ENCODE peak calls at places on chromosomes 4 and X, in four cellular contexts. T, N, V and A are unnamed samples.

GRCh38 chr4:86586160-86586572 is 7.9 kb upstream of the PTPN13 start:
- DNase-seq in T (no peak), N (no peak), V (no peak), A (peak)

GRCh38 chrX:130878350-130879341 is 24.4 kb downstream of the ENOX2 start:
- DNase-seq in T (peak), N (peak), V (peak), A (peak)

GRCh38 chr4:5636766-5637670 is 71.3 kb downstream of the EVC2 start:
- DNase-seq in T (no peak), V (no peak), N (no peak), A (no peak)

GRCh38 chrX:109740076-109740809 is 7.2 kb upstream of the ACSL4 start:
- DNase-seq in T (no peak), V (no peak), N (no peak), A (no peak)

GRCh38 chr4:2292679-2293108 is 30.8 kb upstream of the MXD4 start:
- DNase-seq in T (no peak), N (no peak), V (no peak), A (no peak)

GRCh38 chr4:69025191-69025998 is 70.9 kb upstream of the UGT2B7 start:
- DNase-seq in T (no peak), V (no peak), N (no peak), A (no peak)

GRCh38 chr4:150167054-150167453 is 88.8 kb downstream of the DCLK2 start:
- DNase-seq in V (no peak), N (no peak), T (no peak), A (no peak)

GRCh38 chr4:139736257-139736626 is 70.6 kb downstream of the MGST2 start:
- DNase-seq in N (no peak), T (no peak), V (no peak), A (no peak)

GRCh38 chr4:6287017-6287788 is 17.6 kb downstream of the WFS1 start:
- DNase-seq in N (no peak), V (no peak), T (no peak), A (no peak)

GRCh38 chr4:829761-830655 is 4.1 kb upstream of the CPLX1 start:
- DNase-seq in N (no peak), V (no peak), T (no peak), A (no peak)

GRCh38 chr4:86556791-86557415 is 37.2 kb upstream of the PTPN13 start:
- DNase-seq in T (no peak), V (no peak), N (no peak), A (no peak)

GRCh38 chrX:69170319-69170718 is 5.1 kb upstream of the PJA1 start:
- DNase-seq in V (no peak), N (no peak), T (no peak), A (no peak)

GRCh38 chr4:53963786-53964185 is 100.6 kb downstream of the CHIC2 start:
- DNase-seq in N (no peak), V (no peak), T (no peak), A (no peak)

GRCh38 chr4:128386761-128387599 is 99.4 kb upstream of the PGRMC2 start:
- DNase-seq in N (peak), T (peak), V (peak), A (peak)

GRCh38 chr4:13478707-13479106 is 5.4 kb downstream of the RAB28 start:
- DNase-seq in V (no peak), T (no peak), N (no peak), A (no peak)

GRCh38 chrX:124045109-124045508 is 83.6 kb downstream of the STAG2 start:
- DNase-seq in V (no peak), T (no peak), N (no peak), A (no peak)

GRCh38 chr4:7112656-7113055 is 44.8 kb upstream of the GRPEL1 start:
- DNase-seq in T (no peak), V (no peak), N (no peak), A (no peak)

GRCh38 chrX:39242187-39242586 is 440.9 kb downstream of the MID1IP1 start:
- DNase-seq in N (no peak), T (no peak), V (peak), A (no peak)

GRCh38 chrX:154429708-154430107 is 1.2 kb downstream of the ATP6AP1 start:
- DNase-seq in T (no peak), N (no peak), V (no peak), A (no peak)

GRCh38 chr4:101050836-101051205 is 296.5 kb downstream of the PPP3CA start:
- DNase-seq in N (no peak), T (no peak), V (no peak), A (no peak)

GRCh38 chr4:130632731-130633604 is 1537.0 kb downstream of the C4orf33 start:
- DNase-seq in V (no peak), T (peak), N (no peak), A (no peak)

GRCh38 chr4:87734936-87735335 is 64.4 kb upstream of the IBSP start:
- DNase-seq in V (no peak), T (no peak), N (no peak), A (no peak)

GRCh38 chr4:183448436-183448835 is 4.0 kb downstream of the CDKN2AIP start:
- DNase-seq in N (no peak), T (no peak), V (no peak), A (no peak)

GRCh38 chr4:109205186-109205585 is 97.3 kb downstream of the COL25A1 start:
- DNase-seq in N (no peak), V (no peak), T (no peak), A (no peak)

DNA sequence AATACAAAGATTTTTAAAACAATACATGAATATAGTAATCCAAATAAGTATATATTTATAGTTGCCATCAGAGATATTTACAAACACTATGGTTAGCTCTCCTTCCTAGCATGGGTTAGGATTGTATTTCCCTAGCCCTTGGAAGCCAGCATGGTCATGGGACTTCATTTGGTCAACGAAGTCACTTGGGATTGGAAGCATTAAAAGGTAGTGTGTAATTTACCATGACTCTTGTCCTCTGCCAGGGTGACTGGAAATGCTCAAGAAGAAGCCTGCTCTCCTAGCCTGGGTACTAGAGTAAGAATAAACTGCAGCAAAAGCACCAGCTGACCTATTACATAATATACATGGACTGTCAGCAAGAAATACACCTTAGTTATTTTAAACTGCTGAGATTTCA is 102.9 kb downstream of the COL25A1 start:
- DNase-seq in T (no peak), V (no peak), N (no peak), A (no peak)
- H3K4me3 ChIP-seq in T (no peak), V (no peak), N (no peak), A (no peak)

GRCh38 chrX:23944234-23944633 is 36.4 kb downstream of the CXorf58 start:
- DNase-seq in T (no peak), N (no peak), V (no peak), A (no peak)

DNA sequence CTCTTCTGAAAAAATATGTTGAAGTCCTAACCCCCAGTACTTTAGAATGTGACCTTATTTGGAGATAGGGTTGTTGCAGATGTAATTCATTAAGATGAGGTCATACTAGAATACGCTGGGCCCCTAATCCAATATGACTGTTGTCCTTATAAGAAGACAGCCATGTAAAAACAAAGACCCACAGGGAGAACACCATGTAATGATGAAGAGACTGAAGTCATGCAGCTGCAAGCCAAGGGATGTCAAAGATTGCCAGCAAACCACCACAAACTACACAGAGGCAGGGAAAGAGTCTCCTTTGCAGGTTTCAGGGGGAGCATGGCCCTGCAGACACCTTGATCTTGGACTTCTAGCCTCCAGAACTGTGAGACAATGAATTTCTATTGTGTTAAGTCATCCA is 37.4 kb downstream of the CXorf58 start:
- DNase-seq in N (no peak), T (no peak), V (no peak), A (no peak)
- TF ChIP-seq CTCF in N (no peak), T (no peak), V (no peak), A (no peak)

GRCh38 chr4:186554485-186554884 is 882 bp downstream of the MTNR1A start:
- DNase-seq in V (no peak), T (no peak), N (no peak), A (no peak)
- H3K4me3 ChIP-seq in V (peak), T (peak), N (peak), A (no peak)

DNA sequence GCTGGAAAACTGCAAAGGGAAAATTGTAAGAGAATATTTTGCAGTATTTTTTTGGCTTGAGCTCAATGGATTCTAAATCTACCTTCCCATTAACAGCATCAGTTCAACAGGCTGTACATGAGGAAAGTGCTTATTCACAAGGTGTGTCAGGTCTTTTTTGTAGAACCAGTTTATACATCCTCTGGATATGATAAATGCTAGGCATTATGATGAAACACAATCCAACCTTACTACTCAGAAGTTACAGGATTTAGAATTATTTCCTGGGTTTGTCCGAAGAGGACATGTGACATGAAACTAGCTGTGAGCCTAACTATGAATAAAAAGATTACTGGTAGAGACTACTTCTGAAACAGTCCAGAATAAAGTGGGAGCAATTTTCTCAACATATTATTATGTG is 49.5 kb downstream of the ATXN3L start:
- DNase-seq in T (no peak), N (no peak), V (no peak), A (no peak)
- TF ChIP-seq CTCF in T (no peak), N (no peak), V (no peak), A (no peak)

GRCh38 chr4:26141916-26142638 is 178.7 kb upstream of the RBPJ start:
- DNase-seq in V (peak), T (no peak), N (no peak), A (no peak)
- H3K4me3 ChIP-seq in V (no peak), T (no peak), N (no peak), A (no peak)

GRCh38 chr4:109930872-109931271 is 18.2 kb downstream of the EGF start:
- DNase-seq in V (no peak), T (no peak), N (no peak), A (no peak)

GRCh38 chr4:109930469-109930868 is 17.8 kb downstream of the EGF start:
- DNase-seq in V (no peak), T (no peak), N (no peak), A (peak)

GRCh38 chr4:109928327-109929045 is 15.8 kb downstream of the EGF start:
- DNase-seq in T (no peak), N (no peak), V (no peak), A (no peak)

GRCh38 chr4:109921384-109921808 is 8.7 kb downstream of the EGF start:
- DNase-seq in N (no peak), T (peak), V (no peak), A (no peak)

GRCh38 chr4:109925396-109925795 is 12.7 kb downstream of the EGF start:
- DNase-seq in T (no peak), N (no peak), V (no peak), A (no peak)
- TF ChIP-seq CTCF in T (no peak), N (no peak), V (no peak), A (no peak)

GRCh38 chr4:147025042-147025441 is 79.4 kb upstream of the TTC29 start:
- DNase-seq in T (no peak), N (no peak), V (no peak), A (no peak)

GRCh38 chr4:147034372-147034771 is 88.7 kb upstream of the TTC29 start:
- DNase-seq in T (no peak), N (no peak), V (no peak), A (no peak)

DNA sequence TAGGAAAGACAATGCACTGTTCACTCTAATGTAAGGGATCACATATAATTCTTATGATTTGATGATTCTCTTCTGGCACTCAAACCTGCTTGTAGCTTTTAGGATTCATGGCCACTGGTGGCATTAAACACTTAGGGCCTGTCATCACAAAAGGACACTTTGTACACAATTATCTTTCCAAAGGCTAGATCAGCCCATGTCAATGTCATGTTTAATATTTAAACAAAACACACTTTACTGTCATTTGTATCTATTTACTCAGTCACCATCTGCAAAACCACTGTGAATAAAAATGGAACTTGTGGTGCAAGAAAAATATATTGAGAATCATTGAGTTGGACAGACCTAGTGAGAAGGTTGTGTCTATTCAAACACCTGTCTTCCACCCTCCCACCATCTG is 83.6 kb upstream of the TTC29 start:
- DNase-seq in N (no peak), V (no peak), T (no peak), A (no peak)
- H3K4me3 ChIP-seq in N (no peak), V (no peak), T (no peak), A (no peak)

GRCh38 chr4:173171098-173171497 is 2.5 kb downstream of the GALNT7 start:
- DNase-seq in N (no peak), T (no peak), V (no peak), A (no peak)
- TF ChIP-seq CTCF in N (no peak), T (peak), V (peak), A (peak)